ENCODE peak calls at places on chromosome 18, in six cellular contexts. One of them, this sample, is unnamed.

GRCh38 chr18:58288922-58289797 is 245.1 kb downstream of the NEDD4L start:
- DNase-seq in MCF 10A: peak
- DNase-seq in lower lobe of right lung: no peak
- DNase-seq in T-cell: no peak
- DNase-seq in stomach: no peak
- DNase-seq in stimulated activated naive CD4-positive, alpha-beta T cell: no peak
- DNase-seq in this sample: no peak

GRCh38 chr18:48885951-48886400 is 64.8 kb downstream of the SMAD7 start:
- DNase-seq in MCF 10A: no peak
- DNase-seq in lower lobe of right lung: no peak
- DNase-seq in T-cell: no peak
- DNase-seq in stomach: no peak
- DNase-seq in stimulated activated naive CD4-positive, alpha-beta T cell: no peak
- DNase-seq in this sample: no peak

GRCh38 chr18:505483-506122 is 5.1 kb upstream of the COLEC12 start:
- DNase-seq in MCF 10A: no peak
- DNase-seq in lower lobe of right lung: no peak
- DNase-seq in T-cell: no peak
- DNase-seq in stomach: no peak
- DNase-seq in stimulated activated naive CD4-positive, alpha-beta T cell: no peak
- DNase-seq in this sample: no peak

GRCh38 chr18:11251891-11252270 is 102.5 kb upstream of the PIEZO2 start:
- DNase-seq in MCF 10A: peak
- DNase-seq in lower lobe of right lung: no peak
- DNase-seq in T-cell: no peak
- DNase-seq in stomach: no peak
- DNase-seq in stimulated activated naive CD4-positive, alpha-beta T cell: no peak
- DNase-seq in this sample: no peak

GRCh38 chr18:57737661-57738060 is 65.5 kb downstream of the ATP8B1 start:
- DNase-seq in MCF 10A: peak
- DNase-seq in lower lobe of right lung: peak
- DNase-seq in T-cell: no peak
- DNase-seq in stomach: peak
- DNase-seq in stimulated activated naive CD4-positive, alpha-beta T cell: no peak
- DNase-seq in this sample: no peak

GRCh38 chr18:62632788-62633455 is 82.4 kb upstream of the PHLPP1 start:
- DNase-seq in MCF 10A: no peak
- DNase-seq in lower lobe of right lung: no peak
- DNase-seq in T-cell: no peak
- DNase-seq in stomach: no peak
- DNase-seq in stimulated activated naive CD4-positive, alpha-beta T cell: no peak
- DNase-seq in this sample: no peak

GRCh38 chr18:77379976-77380375 is 130.3 kb downstream of the GALR1 start:
- DNase-seq in MCF 10A: no peak
- DNase-seq in lower lobe of right lung: no peak
- DNase-seq in T-cell: no peak
- DNase-seq in stomach: no peak
- DNase-seq in stimulated activated naive CD4-positive, alpha-beta T cell: no peak
- DNase-seq in this sample: no peak

GRCh38 chr18:12774982-12775381 is 72.1 kb downstream of the PSMG2 start:
- DNase-seq in MCF 10A: no peak
- DNase-seq in lower lobe of right lung: no peak
- DNase-seq in T-cell: no peak
- DNase-seq in stomach: no peak
- DNase-seq in stimulated activated naive CD4-positive, alpha-beta T cell: no peak
- DNase-seq in this sample: no peak

GRCh38 chr18:741931-742512 is 29.6 kb upstream of the ENOSF1 start:
- DNase-seq in MCF 10A: peak
- DNase-seq in lower lobe of right lung: no peak
- DNase-seq in T-cell: no peak
- DNase-seq in stomach: no peak
- DNase-seq in stimulated activated naive CD4-positive, alpha-beta T cell: peak
- DNase-seq in this sample: no peak

GRCh38 chr18:8153887-8154583 is 455.2 kb upstream of the RAB12 start:
- DNase-seq in MCF 10A: no peak
- DNase-seq in lower lobe of right lung: no peak
- DNase-seq in T-cell: no peak
- DNase-seq in stomach: no peak
- DNase-seq in stimulated activated naive CD4-positive, alpha-beta T cell: no peak
- DNase-seq in this sample: no peak

GRCh38 chr18:13211537-13211936 is 7.0 kb upstream of the LDLRAD4 start:
- DNase-seq in MCF 10A: no peak
- DNase-seq in lower lobe of right lung: no peak
- DNase-seq in T-cell: no peak
- DNase-seq in stomach: no peak
- DNase-seq in stimulated activated naive CD4-positive, alpha-beta T cell: no peak
- DNase-seq in this sample: no peak

GRCh38 chr18:59220784-59221765 is 1.1 kb downstream of the GRP start:
- DNase-seq in MCF 10A: no peak
- DNase-seq in lower lobe of right lung: no peak
- DNase-seq in T-cell: no peak
- DNase-seq in stomach: no peak
- DNase-seq in stimulated activated naive CD4-positive, alpha-beta T cell: no peak
- DNase-seq in this sample: no peak

GRCh38 chr18:1998121-1998520 is 573.2 kb downstream of the METTL4 start:
- DNase-seq in MCF 10A: peak
- DNase-seq in lower lobe of right lung: no peak
- DNase-seq in T-cell: no peak
- DNase-seq in stomach: no peak
- DNase-seq in stimulated activated naive CD4-positive, alpha-beta T cell: no peak
- DNase-seq in this sample: no peak

GRCh38 chr18:7273301-7273911 is 42.5 kb downstream of the LRRC30 start:
- DNase-seq in MCF 10A: peak
- DNase-seq in lower lobe of right lung: peak
- DNase-seq in T-cell: no peak
- DNase-seq in stomach: peak
- DNase-seq in stimulated activated naive CD4-positive, alpha-beta T cell: no peak
- DNase-seq in this sample: peak

GRCh38 chr18:3710712-3711269 is 260.8 kb downstream of the TGIF1 start:
- DNase-seq in MCF 10A: peak
- DNase-seq in lower lobe of right lung: peak
- DNase-seq in T-cell: no peak
- DNase-seq in stomach: peak
- DNase-seq in stimulated activated naive CD4-positive, alpha-beta T cell: no peak
- DNase-seq in this sample: peak

GRCh38 chr18:49747876-49748275 is 65.5 kb downstream of the ACAA2 start:
- DNase-seq in MCF 10A: no peak
- DNase-seq in lower lobe of right lung: no peak
- DNase-seq in T-cell: no peak
- DNase-seq in stomach: no peak
- DNase-seq in stimulated activated naive CD4-positive, alpha-beta T cell: no peak
- DNase-seq in this sample: no peak

GRCh38 chr18:58997811-58998337 is 133.2 kb downstream of the ZNF532 start:
- DNase-seq in MCF 10A: peak
- DNase-seq in lower lobe of right lung: no peak
- DNase-seq in T-cell: no peak
- DNase-seq in stomach: no peak
- DNase-seq in stimulated activated naive CD4-positive, alpha-beta T cell: no peak
- DNase-seq in this sample: no peak

GRCh38 chr18:68660355-68661183 is 54.3 kb downstream of the TMX3 start:
- DNase-seq in MCF 10A: peak
- DNase-seq in lower lobe of right lung: no peak
- DNase-seq in T-cell: no peak
- DNase-seq in stomach: no peak
- DNase-seq in stimulated activated naive CD4-positive, alpha-beta T cell: peak
- DNase-seq in this sample: no peak

GRCh38 chr18:70419526-70419925 is 130.7 kb downstream of the SOCS6 start:
- DNase-seq in MCF 10A: peak
- DNase-seq in lower lobe of right lung: no peak
- DNase-seq in T-cell: no peak
- DNase-seq in stomach: no peak
- DNase-seq in stimulated activated naive CD4-positive, alpha-beta T cell: no peak
- DNase-seq in this sample: no peak

GRCh38 chr18:36441426-36441870 is 143.9 kb downstream of the FHOD3 start:
- DNase-seq in MCF 10A: no peak
- DNase-seq in lower lobe of right lung: no peak
- DNase-seq in T-cell: no peak
- DNase-seq in stomach: no peak
- DNase-seq in stimulated activated naive CD4-positive, alpha-beta T cell: no peak
- DNase-seq in this sample: no peak

GRCh38 chr18:27887287-27887686 is 289.6 kb downstream of the CDH2 start:
- DNase-seq in MCF 10A: peak
- DNase-seq in lower lobe of right lung: no peak
- DNase-seq in T-cell: no peak
- DNase-seq in stomach: no peak
- DNase-seq in stimulated activated naive CD4-positive, alpha-beta T cell: no peak
- DNase-seq in this sample: no peak

GRCh38 chr18:60372598-60372997 is at the start of gene MC4R:
- DNase-seq in MCF 10A: no peak
- DNase-seq in lower lobe of right lung: no peak
- DNase-seq in T-cell: no peak
- DNase-seq in stomach: no peak
- DNase-seq in stimulated activated naive CD4-positive, alpha-beta T cell: no peak
- DNase-seq in this sample: peak

GRCh38 chr18:26468931-26469340 is 79.4 kb downstream of the KCTD1 start:
- DNase-seq in MCF 10A: peak
- DNase-seq in lower lobe of right lung: no peak
- DNase-seq in T-cell: no peak
- DNase-seq in stomach: no peak
- DNase-seq in stimulated activated naive CD4-positive, alpha-beta T cell: no peak
- DNase-seq in this sample: no peak

GRCh38 chr18:57436965-57437333 is 1.8 kb downstream of the ONECUT2 start:
- DNase-seq in MCF 10A: no peak
- DNase-seq in lower lobe of right lung: no peak
- DNase-seq in T-cell: no peak
- DNase-seq in stomach: no peak
- DNase-seq in stimulated activated naive CD4-positive, alpha-beta T cell: no peak
- DNase-seq in this sample: no peak

GRCh38 chr18:74654637-74655036 is 57.0 kb downstream of the ZNF407 start:
- DNase-seq in MCF 10A: peak
- DNase-seq in lower lobe of right lung: no peak
- DNase-seq in T-cell: no peak
- DNase-seq in stomach: no peak
- DNase-seq in stimulated activated naive CD4-positive, alpha-beta T cell: no peak
- DNase-seq in this sample: no peak

GRCh38 chr18:39173022-39173421 is 1607.4 kb upstream of the CELF4 start:
- DNase-seq in MCF 10A: no peak
- DNase-seq in lower lobe of right lung: no peak
- DNase-seq in T-cell: no peak
- DNase-seq in stomach: no peak
- DNase-seq in stimulated activated naive CD4-positive, alpha-beta T cell: no peak
- DNase-seq in this sample: no peak

GRCh38 chr18:36942264-36942663 is 113.3 kb downstream of the KIAA1328 start:
- DNase-seq in MCF 10A: peak
- DNase-seq in lower lobe of right lung: no peak
- DNase-seq in T-cell: no peak
- DNase-seq in stomach: no peak
- DNase-seq in stimulated activated naive CD4-positive, alpha-beta T cell: no peak
- DNase-seq in this sample: no peak

GRCh38 chr18:9354256-9354655 is 19.7 kb downstream of the TWSG1 start:
- DNase-seq in MCF 10A: no peak
- DNase-seq in lower lobe of right lung: no peak
- DNase-seq in T-cell: no peak
- DNase-seq in stomach: no peak
- DNase-seq in stimulated activated naive CD4-positive, alpha-beta T cell: no peak
- DNase-seq in this sample: no peak

GRCh38 chr18:76817888-76818611 is 4.3 kb upstream of the ZNF236 start:
- DNase-seq in MCF 10A: no peak
- DNase-seq in lower lobe of right lung: no peak
- DNase-seq in T-cell: no peak
- DNase-seq in stomach: peak
- DNase-seq in stimulated activated naive CD4-positive, alpha-beta T cell: no peak
- DNase-seq in this sample: no peak

GRCh38 chr18:45755936-45756335 is 32.0 kb downstream of the SLC14A1 start:
- DNase-seq in MCF 10A: peak
- DNase-seq in lower lobe of right lung: no peak
- DNase-seq in T-cell: no peak
- DNase-seq in stomach: peak
- DNase-seq in stimulated activated naive CD4-positive, alpha-beta T cell: no peak
- DNase-seq in this sample: no peak

GRCh38 chr18:57910817-57911216 is 107.7 kb upstream of the ATP8B1 start:
- DNase-seq in MCF 10A: no peak
- DNase-seq in lower lobe of right lung: no peak
- DNase-seq in T-cell: no peak
- DNase-seq in stomach: no peak
- DNase-seq in stimulated activated naive CD4-positive, alpha-beta T cell: no peak
- DNase-seq in this sample: peak

GRCh38 chr18:39414009-39414700 is 1848.6 kb upstream of the CELF4 start:
- DNase-seq in MCF 10A: peak
- DNase-seq in lower lobe of right lung: no peak
- DNase-seq in T-cell: no peak
- DNase-seq in stomach: no peak
- DNase-seq in stimulated activated naive CD4-positive, alpha-beta T cell: no peak
- DNase-seq in this sample: no peak

GRCh38 chr18:62435435-62436031 is 87.3 kb upstream of the ZCCHC2 start:
- DNase-seq in MCF 10A: no peak
- DNase-seq in lower lobe of right lung: no peak
- DNase-seq in T-cell: no peak
- DNase-seq in stomach: no peak
- DNase-seq in stimulated activated naive CD4-positive, alpha-beta T cell: no peak
- DNase-seq in this sample: no peak